ENCODE peak calls at places on chromosomes 2 and 18, in seven cellular contexts. Q is SK-N-SH, X is GM12878, Z is K562, K is HepG2, J is GM12892, Y is H1. D is an unnamed sample.

GRCh38 chr2:42238644-42239288 is 69.6 kb downstream of the EML4 start:
- DNase-seq in K (peak; percentile 53), Z (no peak), X (no peak), J (no peak), Q (no peak), Y (peak; percentile 63), D (no peak)

GRCh38 chr2:30714811-30715709 is 92.2 kb downstream of the CAPN13 start:
- DNase-seq in X (no peak), Y (peak; percentile 41), J (no peak), Q (no peak), K (no peak), Z (no peak), D (no peak)

GRCh38 chr2:147910990-147911473 is 66.2 kb downstream of the ACVR2A start:
- DNase-seq in Q (no peak), X (peak; percentile 21), J (no peak), Y (no peak), Z (peak; percentile 14), K (peak; percentile 54), D (no peak)

GRCh38 chr2:219247678-219248642 is 2.7 kb downstream of the STK16 start:
- DNase-seq in Q (no peak), Y (no peak), K (no peak), J (no peak), Z (no peak), X (no peak), D (no peak)

GRCh38 chr18:23212161-23212560 is 76.9 kb downstream of the CABLES1 start:
- DNase-seq in Y (no peak), J (no peak), K (no peak), Z (no peak), X (no peak), Q (no peak), D (no peak)

GRCh38 chr2:187658952-187659525 is 104.8 kb upstream of the TFPI start:
- DNase-seq in Q (peak; percentile 11), X (no peak), Z (no peak), J (no peak), Y (no peak), K (peak; percentile 24), D (no peak)

GRCh38 chr2:98452396-98453027 is 7.9 kb downstream of the INPP4A start:
- DNase-seq in J (no peak), Z (no peak), Y (peak; percentile 40), Q (no peak), K (no peak), X (no peak), D (no peak)

GRCh38 chr18:9290171-9290570 is 44.4 kb upstream of the TWSG1 start:
- DNase-seq in K (no peak), Y (no peak), Z (no peak), J (no peak), Q (no peak), X (no peak), D (no peak)

GRCh38 chr2:112181571-112182290 is 43.5 kb downstream of the FBLN7 start:
- DNase-seq in K (no peak), Z (no peak), X (no peak), Q (no peak), J (no peak), Y (peak; percentile 69), D (no peak)

GRCh38 chr2:200104015-200104414 is 148.6 kb downstream of the MAIP1 start:
- DNase-seq in Z (no peak), X (no peak), J (no peak), K (no peak), Y (no peak), Q (no peak), D (no peak)

GRCh38 chr2:85797263-85797660 is 43.5 kb downstream of the ATOH8 start:
- DNase-seq in Z (no peak), Y (no peak), Q (no peak), K (no peak), X (no peak), J (no peak), D (no peak)

GRCh38 chr2:30410217-30410616 is 36.8 kb upstream of the LCLAT1 start:
- DNase-seq in K (peak; percentile 64), Z (no peak), Y (no peak), X (no peak), Q (no peak), J (no peak), D (no peak)

GRCh38 chr2:141331127-141331526 is 799.7 kb downstream of the LRP1B start:
- DNase-seq in Z (no peak), Y (no peak), J (no peak), X (no peak), Q (no peak), K (no peak), D (no peak)

GRCh38 chr2:9029721-9030120 is 26.2 kb upstream of the MBOAT2 start:
- DNase-seq in J (no peak), Q (no peak), X (no peak), K (no peak), Y (no peak), Z (no peak), D (no peak)

GRCh38 chr2:199869227-199869541 is 18.2 kb upstream of the FTCDNL1 start:
- DNase-seq in Q (no peak), Z (no peak), K (no peak), Y (no peak), X (no peak), J (no peak), D (no peak)

GRCh38 chr18:22391571-22392359 is 25.9 kb downstream of the CTAGE1 start:
- DNase-seq in Y (no peak), Q (peak; percentile 7), K (no peak), J (no peak), X (no peak), Z (no peak), D (no peak)

GRCh38 chr18:77086034-77086433 is 46.5 kb downstream of the MBP start:
- DNase-seq in Y (no peak), X (no peak), J (no peak), K (no peak), Z (no peak), Q (no peak), D (no peak)

GRCh38 chr2:232891621-232892071 is 21.6 kb downstream of the SNORC start:
- DNase-seq in Y (no peak), X (no peak), K (no peak), Q (no peak), Z (no peak), J (peak; percentile 1), D (no peak)

GRCh38 chr2:88059979-88060906 is 4.7 kb upstream of the KRCC1 start:
- DNase-seq in Q (peak; percentile 71), Y (no peak), K (peak; percentile 60), X (no peak), J (peak; percentile 23), Z (peak; percentile 64), D (peak; percentile 28)

GRCh38 chr2:28586864-28587263 is 91.0 kb downstream of the PLB1 start:
- DNase-seq in Y (no peak), Z (no peak), Q (no peak), K (no peak), X (no peak), J (no peak), D (no peak)

GRCh38 chr2:60520917-60521539 is 32.4 kb downstream of the BCL11A start:
- DNase-seq in Z (no peak), X (no peak), Q (no peak), J (no peak), K (no peak), Y (peak; percentile 57), D (no peak)

GRCh38 chr18:66280470-66280869 is 323.4 kb downstream of the CDH19 start:
- DNase-seq in J (no peak), Y (no peak), K (no peak), Q (no peak), X (no peak), Z (no peak), D (no peak)

GRCh38 chr2:121919803-121920202 is 164.4 kb downstream of the TSN start:
- DNase-seq in X (no peak), K (no peak), Y (no peak), J (no peak), Z (no peak), Q (no peak), D (no peak)

GRCh38 chr2:24111407-24111861 is 11.7 kb downstream of the PFN4 start:
- DNase-seq in J (no peak), Z (no peak), X (no peak), Y (no peak), Q (no peak), K (no peak), D (no peak)

GRCh38 chr2:36318547-36318946 is 37.0 kb upstream of the CRIM1 start:
- DNase-seq in K (peak; percentile 25), Y (no peak), Z (no peak), J (no peak), Q (no peak), X (no peak), D (no peak)
- TF ChIP-seq TAF1 in K (no peak), Y (no peak), Z (no peak), J (no peak), Q (no peak), X (no peak), D (no peak)

GRCh38 chr2:19247186-19247585 is 111.2 kb downstream of the OSR1 start:
- DNase-seq in Y (no peak), K (no peak), X (no peak), Z (no peak), Q (no peak), J (no peak), D (no peak)

GRCh38 chr2:19244460-19245363 is 113.7 kb downstream of the OSR1 start:
- DNase-seq in Q (no peak), Y (no peak), K (no peak), J (no peak), Z (no peak), X (no peak), D (no peak)
- TF ChIP-seq TAF1 in Q (no peak), Y (no peak), K (no peak), J (no peak), Z (no peak), X (no peak), D (no peak)

DNA sequence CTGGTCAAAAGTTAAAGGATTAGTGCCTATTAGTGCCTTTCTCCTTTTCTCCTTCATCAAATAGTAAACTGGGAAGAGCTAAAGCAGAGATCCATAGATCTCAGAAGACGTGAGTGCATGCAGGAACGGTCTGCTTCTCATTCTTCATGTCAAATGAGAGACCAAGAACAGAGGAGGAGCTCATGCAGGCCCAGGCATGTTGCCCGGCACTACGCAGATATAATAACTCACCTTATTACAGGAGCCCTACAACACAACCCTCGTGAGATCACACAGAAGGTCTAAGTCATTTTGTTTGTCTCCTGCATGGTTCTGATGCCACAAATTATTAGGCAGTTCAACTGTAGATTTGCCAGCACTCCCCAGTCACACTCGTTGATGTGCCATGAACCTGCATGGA is 71.8 kb downstream of the CMPK2 start:
- DNase-seq in J (no peak), Q (no peak), X (no peak), K (no peak), Y (no peak), Z (no peak), D (no peak)
- TF ChIP-seq TAF1 in J (no peak), Q (no peak), X (no peak), K (no peak), Y (no peak), Z (no peak), D (no peak)

GRCh38 chr2:66575625-66576371 is 140.9 kb downstream of the MEIS1 start:
- DNase-seq in J (no peak), Q (peak; percentile 69), K (no peak), Z (peak; percentile 37), X (no peak), Y (no peak), D (no peak)

GRCh38 chr2:66578853-66579158 is 143.9 kb downstream of the MEIS1 start:
- DNase-seq in K (no peak), Z (no peak), J (no peak), Y (no peak), Q (no peak), X (no peak), D (no peak)

GRCh38 chr2:66578067-66578852 is 143.3 kb downstream of the MEIS1 start:
- DNase-seq in X (no peak), Y (peak; percentile 62), Z (no peak), Q (no peak), J (no peak), K (no peak), D (no peak)

GRCh38 chr2:66576381-66577330 is 141.7 kb downstream of the MEIS1 start:
- DNase-seq in Z (no peak), J (no peak), X (no peak), Q (no peak), K (peak; percentile 44), Y (peak; percentile 75), D (no peak)

GRCh38 chr2:66577331-66578041 is 142.6 kb downstream of the MEIS1 start:
- DNase-seq in Z (no peak), K (no peak), J (no peak), Y (peak; percentile 73), Q (no peak), X (no peak), D (no peak)
- TF ChIP-seq TAF1 in Z (no peak), K (no peak), J (no peak), Y (no peak), Q (no peak), X (no peak), D (no peak)

D was measured in GM12891.